ENCODE peak calls at places on chromosome 21, in eight cellular contexts. F, W, R, A, J, M, C and P are unnamed samples.

GRCh38 chr21:45497846-45498645 is 44.2 kb downstream of the SLC19A1 start:
- DNase-seq in F (no peak), W (no peak), R (no peak), A (no peak), J (no peak), M (no peak), C (no peak), P (no peak)

GRCh38 chr21:31509108-31510017 is 150.1 kb upstream of the SOD1 start:
- DNase-seq in F (peak), W (peak), R (peak), A (no peak), J (no peak), M (no peak), C (peak), P (peak)

GRCh38 chr21:29938968-29939858 is 583 bp downstream of the GRIK1 start:
- DNase-seq in F (peak), W (no peak), R (no peak), A (no peak), J (peak), M (no peak), C (no peak), P (peak)

GRCh38 chr21:45539046-45539795 is 3.0 kb downstream of the SLC19A1 start:
- DNase-seq in F (no peak), W (no peak), R (no peak), A (no peak), J (no peak), M (no peak), C (no peak), P (no peak)

GRCh38 chr21:41315726-41316125 is 875 bp upstream of the FAM3B start:
- DNase-seq in F (no peak), W (no peak), R (no peak), A (no peak), J (no peak), M (no peak), C (no peak), P (no peak)

GRCh38 chr21:14086553-14086952 is 124.2 kb downstream of the LIPI start:
- DNase-seq in F (no peak), W (no peak), R (no peak), A (no peak), J (no peak), M (no peak), C (no peak), P (no peak)

GRCh38 chr21:37886726-37887309 is 29.4 kb downstream of the KCNJ6 start:
- DNase-seq in F (no peak), W (no peak), R (no peak), A (no peak), J (no peak), M (no peak), C (no peak), P (no peak)

GRCh38 chr21:38269567-38269917 is 12.8 kb downstream of the KCNJ15 start:
- DNase-seq in F (no peak), W (no peak), R (no peak), A (no peak), J (no peak), M (no peak), C (no peak), P (no peak)

GRCh38 chr21:38383411-38384245 is 114.6 kb downstream of the ERG start:
- DNase-seq in F (no peak), W (no peak), R (no peak), A (no peak), J (no peak), M (no peak), C (no peak), P (no peak)

GRCh38 chr21:43307677-43308070 is 119.3 kb downstream of the SIK1 start:
- DNase-seq in F (no peak), W (no peak), R (no peak), A (no peak), J (no peak), M (no peak), C (no peak), P (no peak)

GRCh38 chr21:28148400-28149064 is 844.1 kb downstream of the LTN1 start:
- DNase-seq in F (no peak), W (no peak), R (no peak), A (no peak), J (no peak), M (no peak), C (no peak), P (no peak)

GRCh38 chr21:44958471-44959191 is 18.8 kb downstream of the SLX9 start:
- DNase-seq in F (no peak), W (no peak), R (no peak), A (no peak), J (no peak), M (no peak), C (no peak), P (no peak)

GRCh38 chr21:16075594-16076282 is 346.0 kb downstream of the USP25 start:
- DNase-seq in F (no peak), W (no peak), R (no peak), A (no peak), J (no peak), M (no peak), C (no peak), P (no peak)

GRCh38 chr21:36966066-36966845 is at the start of gene HLCS:
- DNase-seq in F (peak), W (peak), R (peak), A (peak), J (peak), M (no peak), C (peak), P (peak)

GRCh38 chr21:32099812-32100416 is 178.9 kb downstream of the MIS18A start:
- DNase-seq in F (no peak), W (no peak), R (no peak), A (no peak), J (no peak), M (no peak), C (no peak), P (peak)

GRCh38 chr21:19695796-19696195 is 1292.2 kb upstream of the TMPRSS15 start:
- DNase-seq in F (no peak), W (no peak), R (no peak), A (no peak), J (no peak), M (no peak), C (no peak), P (no peak)

GRCh38 chr21:33971492-33972013 is 55.9 kb upstream of the ATP5PO start:
- DNase-seq in F (no peak), W (peak), R (no peak), A (no peak), J (no peak), M (no peak), C (no peak), P (no peak)

GRCh38 chr21:31334648-31335121 is 9.4 kb downstream of the TIAM1 start:
- DNase-seq in F (no peak), W (no peak), R (no peak), A (peak), J (peak), M (no peak), C (peak), P (no peak)

GRCh38 chr21:36155603-36156338 is 853 bp upstream of the DOP1B start:
- DNase-seq in F (no peak), W (no peak), R (no peak), A (peak), J (no peak), M (no peak), C (peak), P (peak)

GRCh38 chr21:46454634-46455390 is 3.9 kb upstream of the DIP2A start:
- DNase-seq in F (no peak), W (no peak), R (no peak), A (no peak), J (no peak), M (no peak), C (no peak), P (no peak)

GRCh38 chr21:29360799-29361765 is 62.4 kb downstream of the BACH1 start:
- DNase-seq in F (no peak), W (no peak), R (no peak), A (no peak), J (peak), M (no peak), C (peak), P (peak)

GRCh38 chr21:36745459-36745858 is 46.5 kb downstream of the SIM2 start:
- DNase-seq in F (no peak), W (no peak), R (no peak), A (no peak), J (no peak), M (no peak), C (no peak), P (no peak)

GRCh38 chr21:32215306-32215685 is 63.6 kb downstream of the MIS18A start:
- DNase-seq in F (no peak), W (no peak), R (no peak), A (no peak), J (no peak), M (no peak), C (no peak), P (no peak)